ENCODE peak calls at places on chromosome X, in four cellular contexts. One of them, this sample, is unnamed.
A peak's percentile ranks its signal among the peaks of the same experiment; 100 is the strongest.

GRCh38 chrX:31420711-31421151 is 348.9 kb upstream of the FTHL17 start:
- DNase-seq in right lobe of liver: no peak
- DNase-seq in esophagus squamous epithelium: no peak
- DNase-seq in NB4: no peak
- DNase-seq in this sample: no peak

GRCh38 chrX:112834976-112835375 is 5.7 kb downstream of the AMOT start:
- DNase-seq in NB4: no peak
- DNase-seq in right lobe of liver: no peak
- DNase-seq in esophagus squamous epithelium: no peak
- DNase-seq in this sample: no peak

GRCh38 chrX:108397627-108398392 is 40.4 kb downstream of the COL4A6 start:
- DNase-seq in NB4: no peak
- DNase-seq in esophagus squamous epithelium: no peak
- DNase-seq in right lobe of liver: no peak
- DNase-seq in this sample: no peak

GRCh38 chrX:35622601-35623000 is 175.5 kb upstream of the MAGEB16 start:
- DNase-seq in NB4: no peak
- DNase-seq in right lobe of liver: no peak
- DNase-seq in esophagus squamous epithelium: no peak
- DNase-seq in this sample: no peak

GRCh38 chrX:3219667-3220066 is 126.8 kb downstream of the MXRA5 start:
- DNase-seq in NB4: no peak
- DNase-seq in right lobe of liver: no peak
- DNase-seq in esophagus squamous epithelium: no peak
- DNase-seq in this sample: no peak

GRCh38 chrX:137575596-137576255 is 9.8 kb downstream of the ZIC3 start:
- DNase-seq in NB4: no peak
- DNase-seq in esophagus squamous epithelium: no peak
- DNase-seq in right lobe of liver: no peak
- DNase-seq in this sample: no peak

GRCh38 chrX:14694631-14695030 is 165.3 kb downstream of the GLRA2 start:
- DNase-seq in esophagus squamous epithelium: no peak
- DNase-seq in NB4: no peak
- DNase-seq in right lobe of liver: no peak
- DNase-seq in this sample: no peak

GRCh38 chrX:38069273-38069672 is 62.9 kb downstream of the SYTL5 start:
- DNase-seq in esophagus squamous epithelium: no peak
- DNase-seq in NB4: no peak
- DNase-seq in right lobe of liver: no peak
- DNase-seq in this sample: no peak

GRCh38 chrX:128992107-128992971 is 531.0 kb downstream of the SMARCA1 start:
- DNase-seq in NB4: peak; percentile 1
- DNase-seq in right lobe of liver: no peak
- DNase-seq in esophagus squamous epithelium: no peak
- DNase-seq in this sample: no peak

GRCh38 chrX:9171841-9172240 is 137.9 kb upstream of the FAM9B start:
- DNase-seq in NB4: no peak
- DNase-seq in right lobe of liver: no peak
- DNase-seq in esophagus squamous epithelium: no peak
- DNase-seq in this sample: no peak

GRCh38 chrX:41301438-41301824 is 32.5 kb upstream of the DDX3X start:
- DNase-seq in right lobe of liver: no peak
- DNase-seq in esophagus squamous epithelium: no peak
- DNase-seq in NB4: no peak
- DNase-seq in this sample: no peak

GRCh38 chrX:29553542-29553941 is 661.8 kb upstream of the MAGEB2 start:
- DNase-seq in esophagus squamous epithelium: no peak
- DNase-seq in right lobe of liver: peak; percentile 45
- DNase-seq in NB4: no peak
- DNase-seq in this sample: no peak

GRCh38 chrX:29560065-29560464 is 655.3 kb upstream of the MAGEB2 start:
- DNase-seq in NB4: no peak
- DNase-seq in esophagus squamous epithelium: no peak
- DNase-seq in right lobe of liver: no peak
- DNase-seq in this sample: no peak

GRCh38 chrX:29561417-29561816 is 653.9 kb upstream of the MAGEB2 start:
- DNase-seq in right lobe of liver: peak; percentile 45
- DNase-seq in esophagus squamous epithelium: no peak
- DNase-seq in NB4: no peak
- DNase-seq in this sample: no peak

DNA sequence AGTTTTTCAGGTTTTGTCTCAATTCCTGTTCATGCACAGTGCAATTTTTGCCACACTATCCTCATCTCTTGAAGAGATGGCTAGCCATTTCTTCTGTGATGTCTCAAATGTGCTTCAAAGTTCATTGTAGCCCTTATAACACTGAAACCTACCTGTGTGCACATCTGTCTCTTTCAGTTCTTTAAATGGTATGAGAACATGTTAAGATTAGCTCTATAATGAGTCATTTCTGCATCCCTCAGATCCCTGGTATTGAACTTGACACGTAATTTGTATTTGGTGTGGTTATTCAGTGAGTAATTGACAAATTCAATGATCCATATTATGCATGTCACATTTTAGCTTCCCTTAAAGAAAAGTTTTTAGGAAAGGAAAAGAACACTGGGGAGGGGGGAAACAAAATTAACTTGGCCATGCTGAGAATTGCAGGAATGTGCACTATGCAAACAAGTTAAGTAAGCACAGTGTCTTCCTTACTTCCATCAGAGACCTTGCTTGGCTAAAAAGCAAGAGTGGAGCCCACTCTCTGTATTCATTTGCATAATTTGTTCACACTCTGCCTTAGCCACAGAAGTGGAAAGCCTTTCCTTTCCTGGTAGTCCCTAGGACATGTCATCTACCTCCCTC is 659.8 kb upstream of the MAGEB2 start:
- DNase-seq in right lobe of liver: no peak
- DNase-seq in esophagus squamous epithelium: no peak
- DNase-seq in NB4: no peak
- DNase-seq in this sample: no peak
- TF ChIP-seq POLR2A in right lobe of liver: no peak
- TF ChIP-seq POLR2A in esophagus squamous epithelium: no peak
- TF ChIP-seq POLR2A in NB4: no peak
- TF ChIP-seq POLR2A in this sample: no peak

DNA sequence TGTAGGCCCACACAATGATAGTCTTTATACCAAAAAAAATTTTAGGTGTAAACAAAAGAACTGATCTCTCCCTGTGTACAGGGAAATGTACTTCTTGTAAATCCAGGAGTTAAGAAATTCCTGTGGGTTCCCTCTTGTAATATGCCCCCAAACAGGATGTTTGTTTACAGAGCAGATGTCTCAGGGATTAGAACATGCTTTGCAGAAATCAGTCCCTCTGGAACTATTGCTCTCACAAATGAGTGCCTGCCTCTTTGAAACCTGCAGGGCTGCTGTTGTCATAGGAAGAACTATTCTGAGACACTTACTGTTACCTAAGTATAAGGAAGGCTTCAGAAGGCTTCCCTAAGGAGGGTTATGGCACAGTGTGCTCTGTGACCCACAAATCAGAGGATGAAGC is 35.6 kb downstream of the PAK3 start:
- DNase-seq in esophagus squamous epithelium: no peak
- DNase-seq in NB4: no peak
- DNase-seq in right lobe of liver: no peak
- DNase-seq in this sample: no peak
- TF ChIP-seq POLR2A in esophagus squamous epithelium: no peak
- TF ChIP-seq POLR2A in NB4: no peak
- TF ChIP-seq POLR2A in right lobe of liver: no peak
- TF ChIP-seq POLR2A in this sample: no peak

DNA sequence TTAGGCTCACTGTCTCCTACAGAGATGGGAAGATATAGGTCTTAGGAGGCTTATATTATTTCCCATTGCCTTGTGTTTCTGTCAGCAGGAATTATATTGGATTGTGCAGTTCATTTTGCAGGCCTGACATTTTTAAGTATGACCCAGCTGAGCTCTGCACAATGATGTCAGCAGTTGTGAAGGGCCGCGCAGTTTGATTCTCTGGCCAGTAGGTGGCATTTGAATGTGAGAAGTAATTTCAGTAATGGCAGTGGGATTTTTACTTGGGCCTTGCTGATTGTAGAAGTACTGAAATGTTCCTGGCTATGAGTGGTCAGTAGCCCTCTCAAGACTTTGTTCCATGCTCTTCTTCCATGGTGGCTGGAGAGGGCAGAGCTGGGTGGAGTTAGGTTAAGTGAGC is 247.2 kb upstream of the MTMR8 start:
- DNase-seq in esophagus squamous epithelium: no peak
- DNase-seq in right lobe of liver: no peak
- DNase-seq in NB4: peak; percentile 2
- DNase-seq in this sample: no peak
- TF ChIP-seq POLR2A in esophagus squamous epithelium: no peak
- TF ChIP-seq POLR2A in right lobe of liver: no peak
- TF ChIP-seq POLR2A in NB4: no peak
- TF ChIP-seq POLR2A in this sample: no peak

GRCh38 chrX:103630171-103630511 is 1.4 kb downstream of the TCEAL1 start:
- DNase-seq in right lobe of liver: no peak
- DNase-seq in NB4: no peak
- DNase-seq in esophagus squamous epithelium: no peak
- DNase-seq in this sample: no peak

GRCh38 chrX:103628386-103629290 is at the start of gene TCEAL1:
- DNase-seq in NB4: peak; percentile 16
- DNase-seq in esophagus squamous epithelium: no peak
- DNase-seq in right lobe of liver: peak; percentile 84
- DNase-seq in this sample: peak; percentile 50

GRCh38 chrX:103626855-103627254 is 1.9 kb upstream of the TCEAL1 start:
- DNase-seq in esophagus squamous epithelium: no peak
- DNase-seq in NB4: no peak
- DNase-seq in right lobe of liver: no peak
- DNase-seq in this sample: no peak

GRCh38 chrX:103631145-103631544 is 2.4 kb downstream of the TCEAL1 start:
- DNase-seq in esophagus squamous epithelium: no peak
- DNase-seq in NB4: no peak
- DNase-seq in right lobe of liver: no peak
- DNase-seq in this sample: no peak

DNA sequence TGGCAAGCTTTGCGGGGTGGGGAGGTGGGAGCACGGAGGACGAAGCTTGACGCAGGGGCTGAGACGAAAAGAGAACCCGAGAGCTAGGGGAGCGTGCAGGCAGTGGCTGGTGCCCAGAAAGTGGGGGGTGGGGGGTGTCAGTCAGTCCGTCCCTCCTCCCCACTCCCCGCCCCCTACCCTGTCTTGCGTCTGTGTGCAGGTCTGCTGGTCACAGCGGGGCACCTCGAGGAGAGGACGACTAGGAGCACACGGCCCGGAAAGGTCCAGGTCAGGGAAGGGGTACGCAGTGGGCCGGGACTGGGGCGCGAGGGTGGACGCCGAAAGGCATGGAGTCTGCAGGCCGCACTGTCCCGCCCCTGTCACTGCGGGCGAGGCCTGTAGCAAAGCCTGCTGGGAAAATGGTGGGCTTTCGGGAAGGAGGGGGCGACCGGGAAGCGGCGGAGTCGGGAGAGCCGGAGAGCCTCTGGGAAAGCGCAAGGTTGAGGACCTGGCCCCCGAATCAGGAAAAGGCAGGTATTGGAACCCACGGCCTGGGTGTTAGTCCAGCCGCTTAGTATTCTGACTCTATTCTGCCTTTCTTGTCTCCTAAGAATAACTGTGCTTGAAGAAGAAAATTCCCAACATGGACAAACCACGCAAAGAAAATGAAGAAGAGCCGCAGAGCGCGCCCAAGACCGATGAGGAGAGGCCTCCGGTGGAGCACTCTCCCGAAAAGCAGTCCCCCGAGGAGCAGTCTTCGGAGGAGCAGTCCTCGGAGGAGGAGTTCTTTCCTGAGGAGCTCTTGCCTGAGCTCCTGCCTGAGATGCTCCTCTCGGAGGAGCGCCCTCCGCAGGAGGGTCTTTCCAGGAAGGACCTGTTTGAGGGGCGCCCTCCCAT is 758 bp downstream of the TCEAL1 start:
- DNase-seq in right lobe of liver: peak; percentile 62
- DNase-seq in NB4: peak; percentile 22
- DNase-seq in esophagus squamous epithelium: no peak
- DNase-seq in this sample: peak; percentile 39
- TF ChIP-seq POLR2A in right lobe of liver: peak; percentile 55
- TF ChIP-seq POLR2A in NB4: no peak
- TF ChIP-seq POLR2A in esophagus squamous epithelium: no peak
- TF ChIP-seq POLR2A in this sample: peak; percentile 23

DNA sequence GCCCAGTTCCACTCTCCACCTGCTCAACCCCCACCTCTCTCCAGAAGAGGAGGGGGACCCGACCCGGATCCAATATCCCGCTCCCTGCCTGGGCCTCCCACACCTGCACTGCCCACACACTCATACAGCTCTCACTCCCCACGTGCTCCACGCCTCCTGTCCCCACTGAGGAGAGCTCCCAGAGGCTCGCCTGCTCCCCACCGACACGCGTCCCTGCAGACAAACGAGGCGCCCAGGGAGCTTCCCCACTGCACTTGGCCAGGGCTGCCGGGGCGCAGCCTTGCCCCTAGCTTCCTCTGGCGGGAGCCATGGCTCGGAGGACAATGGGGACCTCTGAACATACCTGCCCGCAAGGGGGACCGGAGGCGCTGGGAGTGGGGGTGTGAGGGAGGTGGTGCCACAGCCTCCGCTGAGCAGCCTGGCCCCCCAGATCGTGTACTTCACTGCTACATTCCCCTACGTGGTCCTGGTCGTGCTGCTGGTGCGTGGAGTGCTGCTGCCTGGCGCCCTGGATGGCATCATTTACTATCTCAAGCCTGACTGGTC is 5.0 kb downstream of the SLC6A8 start:
- DNase-seq in NB4: no peak
- DNase-seq in right lobe of liver: no peak
- DNase-seq in esophagus squamous epithelium: no peak
- DNase-seq in this sample: no peak
- TF ChIP-seq POLR2A in NB4: no peak
- TF ChIP-seq POLR2A in right lobe of liver: no peak
- TF ChIP-seq POLR2A in esophagus squamous epithelium: no peak
- TF ChIP-seq POLR2A in this sample: no peak

GRCh38 chrX:12955882-12956703 is 18.8 kb upstream of the TMSB4X start:
- DNase-seq in right lobe of liver: peak; percentile 59
- DNase-seq in esophagus squamous epithelium: peak; percentile 15
- DNase-seq in NB4: peak; percentile 98
- DNase-seq in this sample: peak; percentile 84
- TF ChIP-seq POLR2A in right lobe of liver: no peak
- TF ChIP-seq POLR2A in esophagus squamous epithelium: no peak
- TF ChIP-seq POLR2A in NB4: peak; percentile 61
- TF ChIP-seq POLR2A in this sample: peak; percentile 55

DNA sequence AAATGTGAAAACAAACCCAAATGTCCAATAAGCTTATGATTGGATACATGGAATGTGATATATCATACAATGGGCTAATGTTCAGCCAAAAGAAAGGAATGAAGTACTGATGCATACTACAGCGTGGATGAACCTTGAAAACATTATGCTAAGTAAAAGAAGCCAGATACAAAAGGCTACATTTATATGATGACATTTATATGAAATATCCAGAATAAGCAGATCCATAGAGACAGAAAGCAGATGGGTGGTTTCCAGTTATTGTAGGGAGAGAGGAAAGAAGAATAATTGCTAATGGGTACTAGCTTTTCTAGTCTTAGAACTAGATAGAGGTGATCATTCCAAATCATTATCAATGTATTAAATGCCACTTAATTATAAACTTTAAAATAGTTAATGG is 801.3 kb downstream of the IL1RAPL1 start:
- DNase-seq in esophagus squamous epithelium: no peak
- DNase-seq in right lobe of liver: no peak
- DNase-seq in NB4: no peak
- DNase-seq in this sample: no peak
- TF ChIP-seq POLR2A in esophagus squamous epithelium: no peak
- TF ChIP-seq POLR2A in right lobe of liver: no peak
- TF ChIP-seq POLR2A in NB4: no peak
- TF ChIP-seq POLR2A in this sample: no peak

GRCh38 chrX:74061879-74062278 is 242.1 kb upstream of the ZCCHC13 start:
- DNase-seq in esophagus squamous epithelium: no peak
- DNase-seq in right lobe of liver: no peak
- DNase-seq in NB4: no peak
- DNase-seq in this sample: no peak
- TF ChIP-seq POLR2A in esophagus squamous epithelium: no peak
- TF ChIP-seq POLR2A in right lobe of liver: no peak
- TF ChIP-seq POLR2A in NB4: no peak
- TF ChIP-seq POLR2A in this sample: no peak